ENCODE peak calls at places on chromosome 12, in six cellular contexts. X, W, D, P, S and O are unnamed samples.
A peak's percentile ranks its signal among the peaks of the same experiment; 100 is the strongest.

GRCh38 chr12:28443337-28443736 is 253.1 kb downstream of the CCDC91 start:
- DNase-seq in X (no peak), W (no peak), D (no peak), P (no peak), S (no peak), O (no peak)

GRCh38 chr12:71688961-71689570 is 3.2 kb downstream of the TMEM19 start:
- DNase-seq in X (no peak), W (no peak), D (no peak), P (no peak), S (no peak), O (no peak)

GRCh38 chr12:109592195-109592904 is 18.8 kb downstream of the MVK start:
- DNase-seq in X (no peak), W (peak; percentile 55), D (no peak), P (no peak), S (no peak), O (no peak)

GRCh38 chr12:120825337-120825736 is 78.8 kb downstream of the SPPL3 start:
- DNase-seq in X (no peak), W (no peak), D (no peak), P (no peak), S (no peak), O (no peak)

GRCh38 chr12:96070670-96071279 is 35.4 kb upstream of the LTA4H start:
- DNase-seq in X (no peak), W (no peak), D (no peak), P (no peak), S (no peak), O (no peak)

GRCh38 chr12:124687695-124688301 is 120.4 kb upstream of the NCOR2 start:
- DNase-seq in X (no peak), W (peak; percentile 48), D (no peak), P (no peak), S (no peak), O (peak; percentile 37)

GRCh38 chr12:53500119-53500775 is 836 bp upstream of the TARBP2 start:
- DNase-seq in X (no peak), W (peak; percentile 53), D (no peak), P (no peak), S (no peak), O (no peak)

GRCh38 chr12:108627134-108627920 is 6.4 kb downstream of the SELPLG start:
- DNase-seq in X (no peak), W (no peak), D (no peak), P (no peak), S (no peak), O (no peak)

GRCh38 chr12:95336387-95337067 is 118.9 kb downstream of the VEZT start:
- DNase-seq in X (no peak), W (peak; percentile 76), D (no peak), P (no peak), S (no peak), O (no peak)

GRCh38 chr12:71642264-71642663 is 21.4 kb downstream of the ZFC3H1 start:
- DNase-seq in X (no peak), W (no peak), D (no peak), P (no peak), S (no peak), O (no peak)

GRCh38 chr12:46788247-46788887 is 37.4 kb downstream of the SLC38A4 start:
- DNase-seq in X (no peak), W (no peak), D (no peak), P (no peak), S (no peak), O (no peak)

GRCh38 chr12:4171742-4172141 is 101.8 kb upstream of the CCND2 start:
- DNase-seq in X (no peak), W (no peak), D (no peak), P (no peak), S (no peak), O (no peak)

GRCh38 chr12:24631691-24632090 is 317.2 kb downstream of the BCAT1 start:
- DNase-seq in X (no peak), W (no peak), D (no peak), P (no peak), S (no peak), O (no peak)

GRCh38 chr12:26088999-26089398 is 35.8 kb downstream of the BHLHE41 start:
- DNase-seq in X (no peak), W (no peak), D (no peak), P (no peak), S (no peak), O (no peak)

GRCh38 chr12:40502322-40502721 is 189.9 kb upstream of the CNTN1 start:
- DNase-seq in X (no peak), W (no peak), D (no peak), P (no peak), S (no peak), O (no peak)

GRCh38 chr12:56723889-56724659 is 1.0 kb downstream of the NACA start:
- DNase-seq in X (no peak), W (peak; percentile 74), D (peak; percentile 70), P (no peak), S (no peak), O (no peak)

GRCh38 chr12:27359578-27360340 is 27.1 kb downstream of the BMAL2 start:
- DNase-seq in X (no peak), W (no peak), D (no peak), P (no peak), S (no peak), O (no peak)

GRCh38 chr12:25937096-25937495 is 21.4 kb upstream of the RASSF8 start:
- DNase-seq in X (no peak), W (no peak), D (no peak), P (no peak), S (no peak), O (no peak)

GRCh38 chr12:94282675-94283074 is 134.3 kb downstream of the PLXNC1 start:
- DNase-seq in X (no peak), W (no peak), D (no peak), P (peak; percentile 25), S (no peak), O (no peak)

GRCh38 chr12:124510301-124510970 is 57.0 kb downstream of the NCOR2 start:
- DNase-seq in X (no peak), W (no peak), D (no peak), P (no peak), S (no peak), O (no peak)

GRCh38 chr12:103751600-103751999 is 89.4 kb downstream of the NT5DC3 start:
- DNase-seq in X (no peak), W (no peak), D (no peak), P (no peak), S (no peak), O (no peak)

GRCh38 chr12:50283924-50284236 is 560 bp upstream of the LIMA1 start:
- DNase-seq in X (no peak), W (no peak), D (no peak), P (no peak), S (no peak), O (no peak)

GRCh38 chr12:131621701-131622421 is 89.0 kb upstream of the SFSWAP start:
- DNase-seq in X (no peak), W (no peak), D (no peak), P (no peak), S (no peak), O (no peak)